ENCODE peak calls at places on chromosomes 4 and X, in seven cellular contexts. One of them, this sample, is unnamed.

GRCh38 chr4:57023104-57023503 is 44.4 kb downstream of the POLR2B start:
- DNase-seq in GM23338: no peak
- DNase-seq in endothelial cell of umbilical vein: peak; percentile 57
- DNase-seq in K562: no peak
- DNase-seq in fibroblast of lung: peak; percentile 92
- DNase-seq in astrocyte: peak; percentile 90
- DNase-seq in OCI-LY7: no peak
- DNase-seq in this sample: no peak

GRCh38 chr4:186881521-186882220 is 158.0 kb upstream of the FAT1 start:
- DNase-seq in endothelial cell of umbilical vein: no peak
- DNase-seq in OCI-LY7: no peak
- DNase-seq in astrocyte: peak; percentile 91
- DNase-seq in GM23338: no peak
- DNase-seq in K562: no peak
- DNase-seq in fibroblast of lung: peak; percentile 93
- DNase-seq in this sample: no peak

GRCh38 chrX:80335062-80335830 is 85.0 kb upstream of the TENT5D start:
- DNase-seq in astrocyte: no peak
- DNase-seq in endothelial cell of umbilical vein: no peak
- DNase-seq in fibroblast of lung: no peak
- DNase-seq in GM23338: peak; percentile 85
- DNase-seq in K562: peak; percentile 4
- DNase-seq in OCI-LY7: no peak
- DNase-seq in this sample: peak; percentile 81

GRCh38 chrX:107273795-107274194 is 67.4 kb downstream of the DNAAF6 start:
- DNase-seq in endothelial cell of umbilical vein: no peak
- DNase-seq in astrocyte: no peak
- DNase-seq in fibroblast of lung: no peak
- DNase-seq in GM23338: no peak
- DNase-seq in K562: no peak
- DNase-seq in OCI-LY7: no peak
- DNase-seq in this sample: no peak

GRCh38 chr4:87101543-87102199 is 118.7 kb downstream of the KLHL8 start:
- DNase-seq in endothelial cell of umbilical vein: no peak
- DNase-seq in K562: no peak
- DNase-seq in astrocyte: no peak
- DNase-seq in OCI-LY7: no peak
- DNase-seq in GM23338: no peak
- DNase-seq in fibroblast of lung: peak; percentile 37
- DNase-seq in this sample: no peak

GRCh38 chr4:44121210-44121609 is 327.4 kb downstream of the KCTD8 start:
- DNase-seq in GM23338: no peak
- DNase-seq in endothelial cell of umbilical vein: peak; percentile 78
- DNase-seq in K562: no peak
- DNase-seq in astrocyte: no peak
- DNase-seq in fibroblast of lung: no peak
- DNase-seq in OCI-LY7: no peak
- DNase-seq in this sample: no peak

GRCh38 chr4:178415925-178416324 is 973.7 kb upstream of the AGA start:
- DNase-seq in endothelial cell of umbilical vein: no peak
- DNase-seq in GM23338: no peak
- DNase-seq in fibroblast of lung: no peak
- DNase-seq in K562: no peak
- DNase-seq in OCI-LY7: no peak
- DNase-seq in astrocyte: no peak
- DNase-seq in this sample: peak; percentile 36

GRCh38 chrX:39678914-39679313 is 418.8 kb downstream of the BCOR start:
- DNase-seq in astrocyte: no peak
- DNase-seq in endothelial cell of umbilical vein: no peak
- DNase-seq in K562: peak; percentile 37
- DNase-seq in OCI-LY7: no peak
- DNase-seq in fibroblast of lung: no peak
- DNase-seq in GM23338: no peak
- DNase-seq in this sample: no peak

GRCh38 chr4:155796031-155796430 is 37.2 kb downstream of the GUCY1B1 start:
- DNase-seq in astrocyte: peak; percentile 82
- DNase-seq in endothelial cell of umbilical vein: no peak
- DNase-seq in fibroblast of lung: peak; percentile 86
- DNase-seq in GM23338: peak; percentile 53
- DNase-seq in K562: no peak
- DNase-seq in OCI-LY7: no peak
- DNase-seq in this sample: peak; percentile 32

GRCh38 chrX:25597561-25597960 is 540.6 kb upstream of the MAGEB18 start:
- DNase-seq in K562: no peak
- DNase-seq in astrocyte: peak; percentile 8
- DNase-seq in GM23338: no peak
- DNase-seq in OCI-LY7: no peak
- DNase-seq in endothelial cell of umbilical vein: no peak
- DNase-seq in fibroblast of lung: peak; percentile 35
- DNase-seq in this sample: no peak

GRCh38 chrX:106286053-106286650 is 118.0 kb downstream of the PWWP3B start:
- DNase-seq in astrocyte: peak; percentile 62
- DNase-seq in fibroblast of lung: peak; percentile 68
- DNase-seq in OCI-LY7: no peak
- DNase-seq in K562: no peak
- DNase-seq in endothelial cell of umbilical vein: no peak
- DNase-seq in GM23338: no peak
- DNase-seq in this sample: no peak

GRCh38 chr4:109662786-109663185 is 40.5 kb downstream of the CASP6 start:
- DNase-seq in OCI-LY7: no peak
- DNase-seq in fibroblast of lung: no peak
- DNase-seq in GM23338: no peak
- DNase-seq in astrocyte: no peak
- DNase-seq in endothelial cell of umbilical vein: no peak
- DNase-seq in K562: no peak
- DNase-seq in this sample: no peak

GRCh38 chr4:127400736-127401346 is 231.9 kb upstream of the INTU start:
- DNase-seq in GM23338: peak; percentile 83
- DNase-seq in OCI-LY7: peak; percentile 60
- DNase-seq in K562: peak; percentile 53
- DNase-seq in astrocyte: peak; percentile 65
- DNase-seq in fibroblast of lung: peak; percentile 73
- DNase-seq in endothelial cell of umbilical vein: peak; percentile 68
- DNase-seq in this sample: peak; percentile 73

GRCh38 chr4:150875367-150875766 is 139.7 kb downstream of the LRBA start:
- DNase-seq in K562: no peak
- DNase-seq in astrocyte: no peak
- DNase-seq in OCI-LY7: no peak
- DNase-seq in fibroblast of lung: no peak
- DNase-seq in endothelial cell of umbilical vein: no peak
- DNase-seq in GM23338: peak; percentile 7
- DNase-seq in this sample: no peak

GRCh38 chrX:124212622-124213021 is 119.8 kb upstream of the TEX13D start:
- DNase-seq in astrocyte: peak; percentile 10
- DNase-seq in endothelial cell of umbilical vein: no peak
- DNase-seq in K562: no peak
- DNase-seq in OCI-LY7: peak; percentile 11
- DNase-seq in fibroblast of lung: no peak
- DNase-seq in GM23338: no peak
- DNase-seq in this sample: no peak

GRCh38 chr4:181143241-181143854 is 1099.9 kb upstream of the TENM3 start:
- DNase-seq in endothelial cell of umbilical vein: peak; percentile 60
- DNase-seq in fibroblast of lung: peak; percentile 62
- DNase-seq in astrocyte: peak; percentile 47
- DNase-seq in K562: peak; percentile 46
- DNase-seq in GM23338: peak; percentile 83
- DNase-seq in OCI-LY7: peak; percentile 74
- DNase-seq in this sample: peak; percentile 65

GRCh38 chr4:154998773-154999172 is 209.7 kb upstream of the NPY2R start:
- DNase-seq in astrocyte: no peak
- DNase-seq in endothelial cell of umbilical vein: no peak
- DNase-seq in GM23338: no peak
- DNase-seq in OCI-LY7: no peak
- DNase-seq in K562: no peak
- DNase-seq in fibroblast of lung: no peak
- DNase-seq in this sample: no peak

GRCh38 chrX:130075768-130076167 is 34.5 kb downstream of the ELF4 start:
- DNase-seq in fibroblast of lung: no peak
- DNase-seq in OCI-LY7: no peak
- DNase-seq in GM23338: no peak
- DNase-seq in endothelial cell of umbilical vein: no peak
- DNase-seq in K562: peak; percentile 37
- DNase-seq in astrocyte: no peak
- DNase-seq in this sample: no peak

GRCh38 chrX:119206203-119206602 is 29.9 kb upstream of the PGRMC1 start:
- DNase-seq in OCI-LY7: peak; percentile 1
- DNase-seq in GM23338: no peak
- DNase-seq in astrocyte: no peak
- DNase-seq in endothelial cell of umbilical vein: no peak
- DNase-seq in fibroblast of lung: no peak
- DNase-seq in K562: peak; percentile 8
- DNase-seq in this sample: no peak

GRCh38 chrX:78658851-78659744 is at the start of gene RTL3:
- DNase-seq in astrocyte: peak; percentile 93
- DNase-seq in fibroblast of lung: peak; percentile 93
- DNase-seq in K562: no peak
- DNase-seq in GM23338: no peak
- DNase-seq in OCI-LY7: no peak
- DNase-seq in endothelial cell of umbilical vein: peak; percentile 34
- DNase-seq in this sample: no peak

GRCh38 chr4:131309628-131310027 is 1839.5 kb upstream of the PCDH10 start:
- DNase-seq in endothelial cell of umbilical vein: no peak
- DNase-seq in astrocyte: no peak
- DNase-seq in GM23338: no peak
- DNase-seq in fibroblast of lung: no peak
- DNase-seq in OCI-LY7: no peak
- DNase-seq in K562: no peak
- DNase-seq in this sample: no peak

GRCh38 chrX:47191331-47191730 is 2.3 kb upstream of the UBA1 start:
- DNase-seq in fibroblast of lung: no peak
- DNase-seq in astrocyte: no peak
- DNase-seq in K562: no peak
- DNase-seq in GM23338: peak; percentile 32
- DNase-seq in endothelial cell of umbilical vein: peak; percentile 9
- DNase-seq in OCI-LY7: peak; percentile 89
- DNase-seq in this sample: no peak

GRCh38 chrX:38899650-38900049 is 98.4 kb downstream of the MID1IP1 start:
- DNase-seq in endothelial cell of umbilical vein: no peak
- DNase-seq in astrocyte: no peak
- DNase-seq in fibroblast of lung: no peak
- DNase-seq in OCI-LY7: no peak
- DNase-seq in K562: no peak
- DNase-seq in GM23338: no peak
- DNase-seq in this sample: no peak

GRCh38 chr4:76028242-76028859 is 5.1 kb upstream of the CXCL10 start:
- DNase-seq in OCI-LY7: no peak
- DNase-seq in fibroblast of lung: no peak
- DNase-seq in astrocyte: peak; percentile 3
- DNase-seq in GM23338: no peak
- DNase-seq in K562: no peak
- DNase-seq in endothelial cell of umbilical vein: peak; percentile 72
- DNase-seq in this sample: no peak

GRCh38 chr4:6733358-6734164 is 17.6 kb downstream of the BLOC1S4 start:
- DNase-seq in endothelial cell of umbilical vein: no peak
- DNase-seq in GM23338: no peak
- DNase-seq in OCI-LY7: no peak
- DNase-seq in astrocyte: no peak
- DNase-seq in fibroblast of lung: no peak
- DNase-seq in K562: no peak
- DNase-seq in this sample: no peak
- H2AFZ ChIP-seq in endothelial cell of umbilical vein: no peak overlapping the region
- H2AFZ ChIP-seq in GM23338: peak overlapping the region; percentile 59
- H2AFZ ChIP-seq in OCI-LY7: no peak overlapping the region
- H2AFZ ChIP-seq in astrocyte: peak overlapping the region; percentile 53
- H2AFZ ChIP-seq in fibroblast of lung: no peak overlapping the region
- H2AFZ ChIP-seq in K562: peak overlapping the region; percentile 87
- H2AFZ ChIP-seq in this sample: no peak overlapping the region

DNA sequence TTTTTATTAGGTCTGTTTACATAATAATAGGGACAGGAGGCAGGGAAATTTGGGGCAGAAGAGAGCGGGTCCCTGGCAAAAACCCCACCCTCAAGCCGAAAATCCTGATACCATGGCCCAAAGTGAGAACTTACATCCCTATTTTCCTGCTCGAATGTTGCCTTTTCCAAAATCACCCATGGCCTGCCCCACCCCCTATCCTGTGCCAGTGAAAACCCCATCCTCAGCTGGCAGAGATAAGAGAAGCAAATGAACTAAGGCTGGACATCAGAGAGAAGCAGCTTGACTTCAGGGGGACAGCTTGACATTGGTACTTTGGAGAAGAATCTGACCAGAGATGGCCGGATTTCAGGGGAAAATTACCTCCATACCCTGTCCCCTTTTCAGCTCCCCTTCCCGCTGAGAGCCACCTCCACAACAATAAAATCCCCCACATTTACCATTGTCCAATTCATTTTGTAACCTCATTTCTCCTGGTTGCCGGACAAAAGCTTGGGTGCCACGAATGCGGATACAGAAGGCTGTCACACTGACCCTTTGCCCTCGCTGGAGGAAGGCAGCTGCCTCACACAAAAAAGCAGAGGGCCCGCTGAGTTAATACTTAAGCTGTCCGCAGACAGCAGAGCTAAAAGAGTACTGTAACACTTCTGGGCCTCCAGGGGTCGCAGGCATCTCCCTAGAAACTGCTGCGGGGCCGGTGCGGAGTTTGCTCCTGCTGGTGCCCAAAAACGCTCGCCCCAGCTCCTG is 196.2 kb downstream of the SNCA start:
- DNase-seq in OCI-LY7: no peak
- DNase-seq in astrocyte: peak; percentile 51
- DNase-seq in endothelial cell of umbilical vein: no peak
- DNase-seq in GM23338: peak; percentile 96
- DNase-seq in K562: peak; percentile 23
- DNase-seq in fibroblast of lung: peak; percentile 63
- DNase-seq in this sample: peak; percentile 95
- H2AFZ ChIP-seq in OCI-LY7: no peak overlapping the region
- H2AFZ ChIP-seq in astrocyte: peak overlapping the region; percentile 78
- H2AFZ ChIP-seq in endothelial cell of umbilical vein: peak overlapping the region; percentile 94
- H2AFZ ChIP-seq in GM23338: peak overlapping the region; percentile 67
- H2AFZ ChIP-seq in K562: peak overlapping the region; percentile 60
- H2AFZ ChIP-seq in fibroblast of lung: peak overlapping the region; percentile 57
- H2AFZ ChIP-seq in this sample: peak overlapping the region; percentile 85

GRCh38 chr4:172942840-172943239 is 225.8 kb upstream of the GALNT7 start:
- DNase-seq in K562: no peak
- DNase-seq in astrocyte: no peak
- DNase-seq in fibroblast of lung: no peak
- DNase-seq in OCI-LY7: no peak
- DNase-seq in GM23338: no peak
- DNase-seq in endothelial cell of umbilical vein: no peak
- DNase-seq in this sample: no peak

DNA sequence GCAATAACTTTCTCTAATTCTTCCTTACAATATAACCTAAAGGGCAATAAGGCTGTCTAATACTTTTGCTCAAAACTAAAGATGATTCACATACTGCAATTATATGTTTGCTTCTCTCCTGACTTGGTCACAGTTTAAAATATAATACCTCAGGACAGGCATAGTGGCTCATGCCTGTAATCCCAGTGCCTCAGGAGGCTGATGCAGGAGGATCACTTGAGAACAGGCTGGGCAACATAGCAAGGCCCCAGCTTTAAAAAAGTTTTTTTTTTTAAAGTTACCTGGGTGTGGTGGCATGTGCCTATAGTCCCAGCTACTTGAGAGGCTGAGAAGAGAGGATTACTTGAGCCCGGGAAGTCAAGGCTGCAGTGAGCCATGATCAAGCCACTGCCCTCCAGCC is 229.7 kb upstream of the GALNT7 start:
- DNase-seq in fibroblast of lung: no peak
- DNase-seq in K562: no peak
- DNase-seq in endothelial cell of umbilical vein: no peak
- DNase-seq in GM23338: no peak
- DNase-seq in astrocyte: no peak
- DNase-seq in OCI-LY7: no peak
- DNase-seq in this sample: no peak
- H2AFZ ChIP-seq in fibroblast of lung: no peak overlapping the region
- H2AFZ ChIP-seq in K562: no peak overlapping the region
- H2AFZ ChIP-seq in endothelial cell of umbilical vein: no peak overlapping the region
- H2AFZ ChIP-seq in GM23338: no peak overlapping the region
- H2AFZ ChIP-seq in astrocyte: no peak overlapping the region
- H2AFZ ChIP-seq in OCI-LY7: no peak overlapping the region
- H2AFZ ChIP-seq in this sample: no peak overlapping the region

GRCh38 chr4:11606078-11606477 is 177.4 kb upstream of the HS3ST1 start:
- DNase-seq in astrocyte: no peak
- DNase-seq in K562: no peak
- DNase-seq in fibroblast of lung: no peak
- DNase-seq in endothelial cell of umbilical vein: no peak
- DNase-seq in OCI-LY7: no peak
- DNase-seq in GM23338: no peak
- DNase-seq in this sample: no peak
- H2AFZ ChIP-seq in astrocyte: no peak overlapping the region
- H2AFZ ChIP-seq in K562: no peak overlapping the region
- H2AFZ ChIP-seq in fibroblast of lung: no peak overlapping the region
- H2AFZ ChIP-seq in endothelial cell of umbilical vein: no peak overlapping the region
- H2AFZ ChIP-seq in OCI-LY7: no peak overlapping the region
- H2AFZ ChIP-seq in GM23338: no peak overlapping the region
- H2AFZ ChIP-seq in this sample: no peak overlapping the region